ENCODE peak calls at places on chromosomes 7 and 10, in five cellular contexts. D is stimulated activated CD4-positive, alpha-beta T cell treated with anti-CD3 and anti-CD28 coated beads, Interleukin-2, amount 100 ng/mL, for 24 hours; U is stimulated activated CD8-positive, alpha-beta memory T cell treated with anti-CD3 and anti-CD28 coated beads, Interleukin-15, amount 100 ng/mL, for 4 hours; S is H1; J is activated CD4-positive, alpha-beta T cell treated with anti-CD3 and anti-CD28 coated beads, Interleukin-2, amount 50 U/mL, for 24 hours. V is an unnamed sample.

GRCh38 chr10:20945546-20946332 is 48.6 kb upstream of the NEBL start:
- DNase-seq in D (no peak), U (no peak), S (no peak), J (no peak), V (no peak)

GRCh38 chr10:101704306-101704705 is 9.3 kb upstream of the FBXW4 start:
- DNase-seq in D (no peak), U (no peak), S (no peak), J (no peak), V (no peak)

GRCh38 chr7:159114981-159115380 is 29.7 kb downstream of the VIPR2 start:
- DNase-seq in D (no peak), U (no peak), S (no peak), J (no peak), V (peak)

GRCh38 chr10:79400567-79401004 is 44.8 kb downstream of the ZCCHC24 start:
- DNase-seq in D (peak), U (no peak), S (peak), J (no peak), V (peak)

GRCh38 chr7:103613655-103614642 is 167.9 kb upstream of the SLC26A5 start:
- DNase-seq in D (no peak), U (no peak), S (no peak), J (no peak), V (peak)

GRCh38 chr10:17737021-17737965 is 14.7 kb upstream of the TMEM236 start:
- DNase-seq in D (no peak), U (no peak), S (peak), J (no peak), V (peak)

GRCh38 chr7:155198901-155199845 is 98.5 kb upstream of the INSIG1 start:
- DNase-seq in D (peak), U (no peak), S (no peak), J (no peak), V (no peak)

GRCh38 chr10:113216068-113216467 is 266.0 kb downstream of the TCF7L2 start:
- DNase-seq in D (no peak), U (no peak), S (no peak), J (no peak), V (peak)

GRCh38 chr7:128189231-128189930 is 51.7 kb upstream of the LEP start:
- DNase-seq in D (no peak), U (no peak), S (no peak), J (no peak), V (no peak)

GRCh38 chr7:73715648-73716317 is 3.7 kb downstream of the STX1A start:
- DNase-seq in D (peak), U (no peak), S (no peak), J (no peak), V (no peak)

GRCh38 chr10:7277874-7278273 is 133.0 kb downstream of the SFMBT2 start:
- DNase-seq in D (no peak), U (no peak), S (no peak), J (no peak), V (no peak)

GRCh38 chr7:95334434-95334833 is 10.1 kb upstream of the PON1 start:
- DNase-seq in D (no peak), U (no peak), S (no peak), J (no peak), V (no peak)

GRCh38 chr10:114526112-114526496 is 121.8 kb upstream of the AFAP1L2 start:
- DNase-seq in D (no peak), U (no peak), S (no peak), J (no peak), V (no peak)

GRCh38 chr7:77467453-77467852 is 51.3 kb upstream of the GSAP start:
- DNase-seq in D (no peak), U (no peak), S (no peak), J (no peak), V (no peak)

GRCh38 chr10:15703944-15704580 is 15.7 kb downstream of the ITGA8 start:
- DNase-seq in D (no peak), U (no peak), S (no peak), J (no peak), V (no peak)

GRCh38 chr10:132236161-132236560 is 49.4 kb downstream of the DPYSL4 start:
- DNase-seq in D (no peak), U (no peak), S (no peak), J (no peak), V (no peak)

GRCh38 chr10:112389147-112389822 is 15.4 kb downstream of the ACSL5 start:
- DNase-seq in D (peak), U (no peak), S (no peak), J (no peak), V (no peak)

GRCh38 chr7:15584575-15584974 is 22.8 kb upstream of the AGMO start:
- DNase-seq in D (no peak), U (no peak), S (no peak), J (no peak), V (no peak)

GRCh38 chr10:17162828-17163227 is 33.2 kb upstream of the CUBN start:
- DNase-seq in D (no peak), U (no peak), S (no peak), J (no peak), V (no peak)

GRCh38 chr10:67144554-67144953 is 218.7 kb downstream of the LRRTM3 start:
- DNase-seq in D (no peak), U (no peak), S (no peak), J (no peak), V (no peak)

GRCh38 chr7:80134536-80135305 is at the start of gene GNAI1:
- DNase-seq in D (peak), U (no peak), S (peak), J (no peak), V (peak)

GRCh38 chr7:39958038-39958437 is 8.0 kb downstream of the CDK13 start:
- DNase-seq in D (no peak), U (no peak), S (no peak), J (no peak), V (no peak)

GRCh38 chr10:108911814-108912541 is 1011.3 kb downstream of the XPNPEP1 start:
- DNase-seq in D (no peak), U (no peak), S (peak), J (no peak), V (peak)

V was measured in RPMI8226.